ENCODE peak calls at places on chromosomes 1 and 21, in ten cellular contexts. J is GM04503; X is GM12865; F is hypothalamus; M is stimulated activated CD8-positive, alpha-beta memory T cell treated with anti-CD3 and anti-CD28 coated beads, Interleukin-15, amount 100 ng/mL, for 24 hours; K is AML-193; B is tibial nerve; G is upper lobe of right lung; O is astrocyte of the hippocampus; A is CD4-positive, alpha-beta T cell. Z is an unnamed sample.

GRCh38 chr1:226403522-226404034 is 4.3 kb downstream of the PARP1 start:
- DNase-seq in J (no peak), X (peak; percentile 57), F (no peak), M (no peak), K (no peak), B (no peak), G (no peak), O (peak; percentile 31), A (no peak), Z (no peak)

GRCh38 chr1:73472810-73473209 is 725.2 kb downstream of the LRRIQ3 start:
- DNase-seq in J (no peak), X (no peak), F (no peak), M (no peak), K (no peak), B (no peak), G (no peak), O (no peak), A (no peak), Z (no peak)

GRCh38 chr1:3741566-3742438 is 10.4 kb upstream of the CCDC27 start:
- DNase-seq in J (no peak), X (no peak), F (no peak), M (no peak), K (no peak), B (no peak), G (no peak), O (no peak), A (no peak), Z (no peak)

GRCh38 chr21:46219591-46220239 is 8.9 kb downstream of the LSS start:
- DNase-seq in J (no peak), X (no peak), F (no peak), M (no peak), K (no peak), B (no peak), G (peak; percentile 76), O (no peak), A (no peak), Z (no peak)

GRCh38 chr1:226181996-226182714 is 4.4 kb downstream of the ACBD3 start:
- DNase-seq in J (no peak), X (peak; percentile 48), F (no peak), M (no peak), K (peak; percentile 77), B (peak; percentile 34), G (peak; percentile 72), O (peak; percentile 46), A (no peak), Z (peak; percentile 49)

GRCh38 chr1:59481915-59482505 is 185.1 kb downstream of the FGGY start:
- DNase-seq in J (peak; percentile 49), X (no peak), F (no peak), M (no peak), K (no peak), B (no peak), G (no peak), O (no peak), A (no peak), Z (no peak)

GRCh38 chr21:27802816-27803475 is 836.1 kb upstream of the ADAMTS5 start:
- DNase-seq in J (no peak), X (peak; percentile 57), F (peak; percentile 5), M (no peak), K (peak; percentile 8), B (no peak), G (no peak), O (peak; percentile 30), A (no peak), Z (no peak)

GRCh38 chr1:53078333-53079101 is 16.5 kb downstream of the PODN start:
- DNase-seq in J (no peak), X (no peak), F (no peak), M (no peak), K (no peak), B (no peak), G (peak; percentile 51), O (no peak), A (no peak), Z (no peak)

GRCh38 chr1:225450491-225451191 is 22.8 kb upstream of the LBR start:
- DNase-seq in J (no peak), X (no peak), F (no peak), M (no peak), K (peak; percentile 4), B (peak; percentile 11), G (peak; percentile 68), O (no peak), A (no peak), Z (no peak)

GRCh38 chr1:51044834-51045233 is 57.2 kb upstream of the C1orf185 start:
- DNase-seq in J (no peak), X (peak; percentile 24), F (no peak), M (no peak), K (peak; percentile 20), B (no peak), G (no peak), O (no peak), A (no peak), Z (no peak)

GRCh38 chr1:61215676-61216289 is 133.4 kb downstream of the NFIA start:
- DNase-seq in J (no peak), X (no peak), F (no peak), M (no peak), K (no peak), B (no peak), G (no peak), O (no peak), A (no peak), Z (no peak)

GRCh38 chr1:111219466-111220286 is 7.8 kb upstream of the CHI3L2 start:
- DNase-seq in J (no peak), X (peak; percentile 98), F (no peak), M (no peak), K (no peak), B (no peak), G (no peak), O (peak; percentile 17), A (no peak), Z (no peak)

GRCh38 chr1:145952903-145953302 is 4.9 kb downstream of the LIX1L start:
- DNase-seq in J (no peak), X (no peak), F (no peak), M (no peak), K (no peak), B (no peak), G (no peak), O (no peak), A (no peak), Z (no peak)

GRCh38 chr1:5904551-5904950 is 87.7 kb downstream of the NPHP4 start:
- DNase-seq in J (no peak), X (no peak), F (no peak), M (no peak), K (no peak), B (peak; percentile 5), G (peak; percentile 59), O (no peak), A (no peak), Z (peak; percentile 28)

GRCh38 chr1:80217377-80217986 is 1211.0 kb upstream of the ADGRL4 start:
- DNase-seq in J (no peak), X (peak; percentile 2), F (no peak), M (no peak), K (no peak), B (no peak), G (no peak), O (peak; percentile 72), A (no peak), Z (no peak)

GRCh38 chr1:19472174-19472573 is 13.2 kb downstream of the CAPZB start:
- DNase-seq in J (no peak), X (no peak), F (no peak), M (no peak), K (peak; percentile 16), B (no peak), G (no peak), O (no peak), A (no peak), Z (no peak)

GRCh38 chr21:29677326-29677725 is 262.5 kb downstream of the GRIK1 start:
- DNase-seq in J (no peak), X (no peak), F (no peak), M (no peak), K (no peak), B (no peak), G (no peak), O (no peak), A (no peak), Z (no peak)

GRCh38 chr1:26153966-26154572 is 4.8 kb upstream of the FAM110D start:
- DNase-seq in J (no peak), X (no peak), F (no peak), M (no peak), K (no peak), B (no peak), G (no peak), O (no peak), A (no peak), Z (no peak)

GRCh38 chr1:62687421-62687902 is 724 bp downstream of the DOCK7 start:
- DNase-seq in J (no peak), X (peak; percentile 35), F (no peak), M (no peak), K (peak; percentile 28), B (no peak), G (no peak), O (peak; percentile 66), A (peak; percentile 19), Z (peak; percentile 30)

GRCh38 chr1:230682274-230682673 is 31.6 kb downstream of the AGT start:
- DNase-seq in J (no peak), X (no peak), F (peak; percentile 36), M (no peak), K (no peak), B (no peak), G (no peak), O (peak; percentile 39), A (no peak), Z (no peak)

GRCh38 chr1:248174521-248174920 is at the start of gene OR2M2:
- DNase-seq in J (no peak), X (no peak), F (no peak), M (no peak), K (no peak), B (no peak), G (no peak), O (no peak), A (no peak), Z (no peak)

GRCh38 chr1:179995576-179995975 is 41.0 kb downstream of the CEP350 start:
- DNase-seq in J (no peak), X (no peak), F (no peak), M (no peak), K (no peak), B (no peak), G (no peak), O (peak; percentile 40), A (no peak), Z (no peak)

GRCh38 chr1:65026235-65026634 is 59.9 kb upstream of the JAK1 start:
- DNase-seq in J (no peak), X (no peak), F (no peak), M (no peak), K (no peak), B (no peak), G (no peak), O (no peak), A (no peak), Z (no peak)

GRCh38 chr1:42768172-42768571 is 1.1 kb downstream of the C1orf50 start:
- DNase-seq in J (no peak), X (no peak), F (no peak), M (no peak), K (no peak), B (no peak), G (no peak), O (no peak), A (no peak), Z (no peak)

GRCh38 chr1:52056110-52056936 is at the start of gene BTF3L4:
- DNase-seq in J (no peak), X (peak; percentile 96), F (peak; percentile 93), M (peak; percentile 74), K (peak; percentile 87), B (peak; percentile 93), G (peak; percentile 98), O (peak; percentile 96), A (peak; percentile 89), Z (peak; percentile 97)

GRCh38 chr1:117162806-117163205 is 41.3 kb upstream of the TRIM45 start:
- DNase-seq in J (no peak), X (no peak), F (no peak), M (no peak), K (no peak), B (no peak), G (no peak), O (no peak), A (no peak), Z (no peak)

Z was measured in tibial artery.